ENCODE peak calls at places on chromosomes 6 and 20, in ten cellular contexts. One of them, this sample, is unnamed.
A peak's percentile ranks its signal among the peaks of the same experiment; 100 is the strongest.

GRCh38 chr6:110328231-110328630 is 29.9 kb downstream of the METTL24 start:
- DNase-seq in GM20000: no peak
- DNase-seq in naive thymus-derived CD4-positive, alpha-beta T cell: no peak
- DNase-seq in HT1080: no peak
- DNase-seq in LNCaP clone FGC: no peak
- DNase-seq in fibroblast of the aortic adventitia: peak; percentile 77
- DNase-seq in GM03348: peak; percentile 64
- DNase-seq in amniotic epithelial cell: peak; percentile 73
- DNase-seq in activated CD8-positive, alpha-beta T cell treated with anti-CD3 and anti-CD28 coated beads for 36 hours: no peak
- DNase-seq in NCI-H1417 treated with DMSO at 0.1 percent for 48 hours: no peak
- DNase-seq in this sample: peak; percentile 60

GRCh38 chr6:74717591-74717990 is 488.3 kb downstream of the COL12A1 start:
- DNase-seq in LNCaP clone FGC: no peak
- DNase-seq in GM20000: no peak
- DNase-seq in NCI-H1417 treated with DMSO at 0.1 percent for 48 hours: no peak
- DNase-seq in HT1080: no peak
- DNase-seq in activated CD8-positive, alpha-beta T cell treated with anti-CD3 and anti-CD28 coated beads for 36 hours: no peak
- DNase-seq in amniotic epithelial cell: no peak
- DNase-seq in GM03348: no peak
- DNase-seq in naive thymus-derived CD4-positive, alpha-beta T cell: no peak
- DNase-seq in fibroblast of the aortic adventitia: no peak
- DNase-seq in this sample: peak; percentile 37

GRCh38 chr6:17885889-17886576 is 101.4 kb downstream of the KIF13A start:
- DNase-seq in activated CD8-positive, alpha-beta T cell treated with anti-CD3 and anti-CD28 coated beads for 36 hours: no peak
- DNase-seq in GM20000: no peak
- DNase-seq in fibroblast of the aortic adventitia: peak; percentile 56
- DNase-seq in NCI-H1417 treated with DMSO at 0.1 percent for 48 hours: no peak
- DNase-seq in GM03348: no peak
- DNase-seq in naive thymus-derived CD4-positive, alpha-beta T cell: no peak
- DNase-seq in amniotic epithelial cell: peak; percentile 32
- DNase-seq in HT1080: no peak
- DNase-seq in LNCaP clone FGC: no peak
- DNase-seq in this sample: no peak

GRCh38 chr20:58103517-58103904 is 124.9 kb downstream of the ANKRD60 start:
- DNase-seq in LNCaP clone FGC: no peak
- DNase-seq in GM03348: no peak
- DNase-seq in GM20000: no peak
- DNase-seq in naive thymus-derived CD4-positive, alpha-beta T cell: no peak
- DNase-seq in NCI-H1417 treated with DMSO at 0.1 percent for 48 hours: no peak
- DNase-seq in amniotic epithelial cell: no peak
- DNase-seq in fibroblast of the aortic adventitia: no peak
- DNase-seq in HT1080: no peak
- DNase-seq in activated CD8-positive, alpha-beta T cell treated with anti-CD3 and anti-CD28 coated beads for 36 hours: no peak
- DNase-seq in this sample: no peak

GRCh38 chr6:168217880-168218537 is 101.6 kb downstream of the DACT2 start:
- DNase-seq in activated CD8-positive, alpha-beta T cell treated with anti-CD3 and anti-CD28 coated beads for 36 hours: no peak
- DNase-seq in GM20000: no peak
- DNase-seq in LNCaP clone FGC: no peak
- DNase-seq in naive thymus-derived CD4-positive, alpha-beta T cell: no peak
- DNase-seq in amniotic epithelial cell: no peak
- DNase-seq in NCI-H1417 treated with DMSO at 0.1 percent for 48 hours: no peak
- DNase-seq in GM03348: no peak
- DNase-seq in HT1080: no peak
- DNase-seq in fibroblast of the aortic adventitia: peak; percentile 32
- DNase-seq in this sample: no peak

GRCh38 chr6:151387581-151387980 is 3.8 kb downstream of the ZBTB2 start:
- DNase-seq in amniotic epithelial cell: peak; percentile 64
- DNase-seq in activated CD8-positive, alpha-beta T cell treated with anti-CD3 and anti-CD28 coated beads for 36 hours: no peak
- DNase-seq in naive thymus-derived CD4-positive, alpha-beta T cell: no peak
- DNase-seq in fibroblast of the aortic adventitia: peak; percentile 72
- DNase-seq in NCI-H1417 treated with DMSO at 0.1 percent for 48 hours: no peak
- DNase-seq in GM03348: peak; percentile 50
- DNase-seq in LNCaP clone FGC: no peak
- DNase-seq in GM20000: no peak
- DNase-seq in HT1080: no peak
- DNase-seq in this sample: peak; percentile 18

GRCh38 chr6:167824591-167825041 is 2.1 kb upstream of the AFDN start:
- DNase-seq in amniotic epithelial cell: peak; percentile 54
- DNase-seq in naive thymus-derived CD4-positive, alpha-beta T cell: no peak
- DNase-seq in activated CD8-positive, alpha-beta T cell treated with anti-CD3 and anti-CD28 coated beads for 36 hours: no peak
- DNase-seq in GM03348: peak; percentile 41
- DNase-seq in HT1080: no peak
- DNase-seq in fibroblast of the aortic adventitia: peak; percentile 18
- DNase-seq in NCI-H1417 treated with DMSO at 0.1 percent for 48 hours: no peak
- DNase-seq in GM20000: no peak
- DNase-seq in LNCaP clone FGC: no peak
- DNase-seq in this sample: peak; percentile 21

GRCh38 chr6:121823437-121823851 is 388.0 kb downstream of the GJA1 start:
- DNase-seq in naive thymus-derived CD4-positive, alpha-beta T cell: no peak
- DNase-seq in GM03348: peak; percentile 17
- DNase-seq in LNCaP clone FGC: no peak
- DNase-seq in activated CD8-positive, alpha-beta T cell treated with anti-CD3 and anti-CD28 coated beads for 36 hours: no peak
- DNase-seq in fibroblast of the aortic adventitia: peak; percentile 93
- DNase-seq in NCI-H1417 treated with DMSO at 0.1 percent for 48 hours: no peak
- DNase-seq in GM20000: no peak
- DNase-seq in HT1080: peak; percentile 5
- DNase-seq in amniotic epithelial cell: peak; percentile 78
- DNase-seq in this sample: peak; percentile 46

GRCh38 chr6:125748534-125749111 is 809 bp upstream of the HEY2 start:
- DNase-seq in activated CD8-positive, alpha-beta T cell treated with anti-CD3 and anti-CD28 coated beads for 36 hours: peak; percentile 10
- DNase-seq in GM20000: no peak
- DNase-seq in naive thymus-derived CD4-positive, alpha-beta T cell: no peak
- DNase-seq in fibroblast of the aortic adventitia: peak; percentile 26
- DNase-seq in GM03348: peak; percentile 15
- DNase-seq in HT1080: no peak
- DNase-seq in NCI-H1417 treated with DMSO at 0.1 percent for 48 hours: no peak
- DNase-seq in LNCaP clone FGC: no peak
- DNase-seq in amniotic epithelial cell: no peak
- DNase-seq in this sample: peak; percentile 4